ENCODE peak calls at places on chromosomes 2 and 18, in six cellular contexts. C is nephron progenitor cell; P is T-helper 22 cell; E is sciatic nerve; J is stimulated activated CD4-positive, alpha-beta T cell treated with anti-CD3 and anti-CD28 coated beads, Interleukin-12 subunit alpha, Interleukin-12 subunit beta, amount 100 ng/mL, for 24 hours; L is CD8-positive, alpha-beta memory T cell. T is an unnamed sample.

GRCh38 chr2:102615620-102616436 is 3.5 kb upstream of the SLC9A2 start:
- DNase-seq in E (peak; percentile 64), C (peak; percentile 65), J (peak; percentile 30), P (no peak), L (peak; percentile 5), T (no peak)

GRCh38 chr2:224562831-224563230 is 22.3 kb downstream of the CUL3 start:
- DNase-seq in J (no peak), E (no peak), C (no peak), P (no peak), L (no peak), T (no peak)

GRCh38 chr2:47559079-47559684 is 156.2 kb downstream of the MSH2 start:
- DNase-seq in C (no peak), J (no peak), L (no peak), E (no peak), P (no peak), T (no peak)

GRCh38 chr2:52416340-52416739 is 1351.3 kb upstream of the CHAC2 start:
- DNase-seq in J (no peak), L (no peak), P (no peak), E (no peak), C (no peak), T (no peak)

GRCh38 chr2:9144047-9144446 is 62.6 kb upstream of the ASAP2 start:
- DNase-seq in E (no peak), J (no peak), P (no peak), C (no peak), L (no peak), T (peak; percentile 25)

GRCh38 chr18:62982600-62983251 is 267.4 kb downstream of the PHLPP1 start:
- DNase-seq in P (no peak), C (peak; percentile 62), E (peak; percentile 77), L (peak; percentile 26), J (peak; percentile 38), T (peak; percentile 79)

GRCh38 chr18:9803698-9804516 is 81.9 kb upstream of the TXNDC2 start:
- DNase-seq in P (no peak), L (no peak), E (no peak), C (peak; percentile 19), J (no peak), T (peak; percentile 85)

GRCh38 chr18:22378672-22379282 is 38.9 kb downstream of the CTAGE1 start:
- DNase-seq in P (no peak), J (no peak), E (no peak), C (no peak), L (no peak), T (no peak)

GRCh38 chr2:122794100-122794499 is 1038.6 kb downstream of the TSN start:
- DNase-seq in E (no peak), C (no peak), L (no peak), J (no peak), P (no peak), T (no peak)

GRCh38 chr2:68383778-68384177 is 18.7 kb downstream of the PLEK start:
- DNase-seq in C (no peak), P (no peak), J (no peak), L (no peak), E (no peak), T (no peak)

GRCh38 chr18:59870623-59871130 is 29.1 kb upstream of the PMAIP1 start:
- DNase-seq in E (no peak), C (no peak), P (no peak), J (no peak), L (no peak), T (no peak)

GRCh38 chr2:212264227-212264626 is 274.4 kb downstream of the ERBB4 start:
- DNase-seq in E (no peak), J (no peak), L (no peak), C (no peak), P (no peak), T (no peak)

GRCh38 chr2:233912799-233913423 is 4.3 kb upstream of the TRPM8 start:
- DNase-seq in L (no peak), P (no peak), E (no peak), J (peak; percentile 5), C (peak; percentile 88), T (no peak)

GRCh38 chr2:45707034-45707433 is 55.6 kb downstream of the PRKCE start:
- DNase-seq in J (no peak), C (no peak), L (no peak), E (no peak), P (no peak), T (no peak)

GRCh38 chr2:236168110-236169067 is at the start of gene GBX2:
- DNase-seq in C (peak; percentile 88), L (no peak), J (no peak), P (no peak), E (no peak), T (peak; percentile 21)

GRCh38 chr2:128475427-128476211 is 157.0 kb upstream of the HS6ST1 start:
- DNase-seq in P (no peak), L (no peak), C (no peak), E (no peak), J (no peak), T (no peak)

GRCh38 chr2:173998386-173998785 is 33.2 kb upstream of the SP3 start:
- DNase-seq in L (no peak), E (no peak), J (no peak), P (no peak), C (no peak), T (no peak)

GRCh38 chr2:151334082-151334815 is 23.1 kb upstream of the TNFAIP6 start:
- DNase-seq in E (no peak), P (no peak), J (no peak), C (no peak), L (no peak), T (no peak)

GRCh38 chr2:143165291-143165690 is 36.1 kb downstream of the ARHGAP15 start:
- DNase-seq in C (no peak), L (no peak), P (no peak), J (no peak), E (no peak), T (no peak)

GRCh38 chr2:108271691-108272253 is 16.9 kb upstream of the SULT1C2 start:
- DNase-seq in J (no peak), E (peak; percentile 67), P (no peak), L (no peak), C (no peak), T (peak; percentile 75)

GRCh38 chr2:71313016-71313766 is 18.4 kb upstream of the ZNF638 start:
- DNase-seq in E (no peak), C (no peak), L (no peak), P (no peak), J (no peak), T (no peak)

GRCh38 chr2:239466046-239466754 is 65.4 kb upstream of the HDAC4 start:
- DNase-seq in J (no peak), C (no peak), E (no peak), L (no peak), P (no peak), T (peak; percentile 53)

GRCh38 chr2:191150451-191151314 is at the start of gene STAT4:
- DNase-seq in C (peak; percentile 43), J (peak; percentile 78), P (peak; percentile 82), E (peak; percentile 62), L (peak; percentile 70), T (peak; percentile 65)

GRCh38 chr18:73235491-73235890 is 367.7 kb upstream of the NETO1 start:
- DNase-seq in C (no peak), E (no peak), L (no peak), J (no peak), P (no peak), T (no peak)

GRCh38 chr2:8324164-8324848 is 357.6 kb upstream of the ID2 start:
- DNase-seq in C (no peak), E (no peak), L (no peak), J (no peak), P (no peak), T (no peak)

GRCh38 chr18:73805991-73806390 is 341.6 kb downstream of the FBXO15 start:
- DNase-seq in C (no peak), L (no peak), P (no peak), E (no peak), J (no peak), T (no peak)

GRCh38 chr2:210158236-210158635 is 13.0 kb downstream of the KANSL1L start:
- DNase-seq in C (no peak), P (no peak), J (no peak), E (no peak), L (no peak), T (no peak)

GRCh38 chr2:119897996-119898395 is 114.9 kb upstream of the EPB41L5 start:
- DNase-seq in L (no peak), J (no peak), P (no peak), E (no peak), C (no peak), T (no peak)